ENCODE peak calls at places on chromosomes 3 and 15, in eight cellular contexts. L, T, Z, S, I, Q, K and U are unnamed samples.

GRCh38 chr3:181855825-181856224 is 144.1 kb downstream of the SOX2 start:
- DNase-seq in L (no peak), T (no peak), Z (peak; percentile 11), S (no peak), I (no peak), Q (no peak), K (no peak), U (no peak)

GRCh38 chr3:193731656-193732055 is 138.6 kb downstream of the OPA1 start:
- DNase-seq in L (no peak), T (no peak), Z (no peak), S (no peak), I (no peak), Q (no peak), K (no peak), U (no peak)

GRCh38 chr3:10957976-10958749 is 34.4 kb upstream of the SLC6A1 start:
- DNase-seq in L (peak; percentile 74), T (no peak), Z (no peak), S (peak; percentile 10), I (peak; percentile 74), Q (no peak), K (no peak), U (no peak)

GRCh38 chr3:196399485-196399945 is 32.7 kb downstream of the UBXN7 start:
- DNase-seq in L (no peak), T (no peak), Z (no peak), S (peak; percentile 84), I (no peak), Q (peak; percentile 72), K (peak; percentile 38), U (no peak)

GRCh38 chr3:186453531-186453930 is 90.6 kb downstream of the CRYGS start:
- DNase-seq in L (no peak), T (no peak), Z (no peak), S (no peak), I (no peak), Q (no peak), K (no peak), U (no peak)

GRCh38 chr15:63763476-63764123 is 70.1 kb downstream of the HERC1 start:
- DNase-seq in L (no peak), T (no peak), Z (no peak), S (peak; percentile 49), I (no peak), Q (peak; percentile 39), K (no peak), U (no peak)

GRCh38 chr3:176274161-176274560 is 923.1 kb downstream of the TBL1XR1 start:
- DNase-seq in L (no peak), T (no peak), Z (no peak), S (no peak), I (no peak), Q (no peak), K (no peak), U (no peak)

GRCh38 chr3:17775073-17775472 is 32.6 kb upstream of the TBC1D5 start:
- DNase-seq in L (no peak), T (no peak), Z (no peak), S (no peak), I (peak; percentile 12), Q (no peak), K (no peak), U (no peak)

GRCh38 chr15:29129221-29129620 is 140.4 kb downstream of the NSMCE3 start:
- DNase-seq in L (no peak), T (no peak), Z (no peak), S (no peak), I (no peak), Q (no peak), K (no peak), U (no peak)

GRCh38 chr15:92883643-92884458 is 16.3 kb upstream of the CHD2 start:
- DNase-seq in L (no peak), T (no peak), Z (peak; percentile 30), S (peak; percentile 46), I (no peak), Q (peak; percentile 62), K (no peak), U (no peak)

GRCh38 chr15:76057332-76058000 is 2.3 kb upstream of the TMEM266 start:
- DNase-seq in L (peak; percentile 43), T (no peak), Z (peak; percentile 33), S (peak; percentile 46), I (peak; percentile 71), Q (peak; percentile 22), K (peak; percentile 52), U (no peak)

GRCh38 chr3:129967761-129968160 is 6.8 kb upstream of the TRH start:
- DNase-seq in L (no peak), T (no peak), Z (no peak), S (peak; percentile 6), I (no peak), Q (no peak), K (no peak), U (no peak)

GRCh38 chr15:94056314-94056713 is 175.0 kb upstream of the MCTP2 start:
- DNase-seq in L (no peak), T (no peak), Z (no peak), S (peak; percentile 62), I (no peak), Q (peak; percentile 60), K (peak; percentile 50), U (no peak)

GRCh38 chr3:128846501-128846900 is 32.9 kb upstream of the ACAD9 start:
- DNase-seq in L (no peak), T (no peak), Z (peak; percentile 62), S (no peak), I (no peak), Q (no peak), K (no peak), U (no peak)

GRCh38 chr3:139538733-139539132 is 809 bp downstream of the RBP1 start:
- DNase-seq in L (peak; percentile 78), T (peak; percentile 28), Z (no peak), S (no peak), I (peak; percentile 29), Q (peak; percentile 53), K (no peak), U (no peak)